ENCODE peak calls at places on chromosomes 16 and 17, in ten cellular contexts. One of them, this sample, is unnamed.

GRCh38 chr17:31580331-31581021 is 189.0 kb downstream of the RAB11FIP4 start:
- DNase-seq in heart right ventricle: no peak
- DNase-seq in adipocyte: peak
- DNase-seq in fibroblast of the aortic adventitia: peak
- DNase-seq in GM23338: no peak
- DNase-seq in PC-3: peak
- DNase-seq in BJ: no peak
- DNase-seq in stomach: peak
- DNase-seq in hepatocyte: no peak
- DNase-seq in thoracic aorta: peak
- DNase-seq in this sample: no peak

GRCh38 chr17:16962804-16963203 is 9.1 kb downstream of the TNFRSF13B start:
- DNase-seq in fibroblast of the aortic adventitia: no peak
- DNase-seq in adipocyte: no peak
- DNase-seq in PC-3: peak
- DNase-seq in GM23338: peak
- DNase-seq in BJ: no peak
- DNase-seq in stomach: no peak
- DNase-seq in thoracic aorta: no peak
- DNase-seq in heart right ventricle: no peak
- DNase-seq in hepatocyte: no peak
- DNase-seq in this sample: no peak

GRCh38 chr17:76884995-76885896 is 17.0 kb downstream of the MGAT5B start:
- DNase-seq in thoracic aorta: no peak
- DNase-seq in fibroblast of the aortic adventitia: no peak
- DNase-seq in heart right ventricle: no peak
- DNase-seq in PC-3: no peak
- DNase-seq in stomach: no peak
- DNase-seq in BJ: no peak
- DNase-seq in hepatocyte: no peak
- DNase-seq in GM23338: peak
- DNase-seq in adipocyte: no peak
- DNase-seq in this sample: no peak

GRCh38 chr17:10316986-10317834 is 55.6 kb downstream of the MYH13 start:
- DNase-seq in hepatocyte: peak
- DNase-seq in fibroblast of the aortic adventitia: peak
- DNase-seq in GM23338: peak
- DNase-seq in PC-3: peak
- DNase-seq in stomach: peak
- DNase-seq in heart right ventricle: peak
- DNase-seq in adipocyte: peak
- DNase-seq in BJ: no peak
- DNase-seq in thoracic aorta: peak
- DNase-seq in this sample: peak

GRCh38 chr17:61395409-61395982 is 4.1 kb upstream of the TBX2 start:
- DNase-seq in stomach: no peak
- DNase-seq in adipocyte: no peak
- DNase-seq in BJ: no peak
- DNase-seq in fibroblast of the aortic adventitia: no peak
- DNase-seq in heart right ventricle: no peak
- DNase-seq in thoracic aorta: no peak
- DNase-seq in GM23338: peak
- DNase-seq in hepatocyte: no peak
- DNase-seq in PC-3: no peak
- DNase-seq in this sample: peak

GRCh38 chr17:70073326-70073725 is 1.7 kb upstream of the KCNJ16 start:
- DNase-seq in GM23338: no peak
- DNase-seq in thoracic aorta: no peak
- DNase-seq in BJ: no peak
- DNase-seq in adipocyte: no peak
- DNase-seq in fibroblast of the aortic adventitia: no peak
- DNase-seq in PC-3: no peak
- DNase-seq in hepatocyte: no peak
- DNase-seq in stomach: no peak
- DNase-seq in heart right ventricle: no peak
- DNase-seq in this sample: no peak

GRCh38 chr16:89265647-89266046 is 48.1 kb downstream of the ZNF778 start:
- DNase-seq in adipocyte: no peak
- DNase-seq in GM23338: no peak
- DNase-seq in PC-3: no peak
- DNase-seq in heart right ventricle: no peak
- DNase-seq in fibroblast of the aortic adventitia: no peak
- DNase-seq in BJ: no peak
- DNase-seq in stomach: no peak
- DNase-seq in hepatocyte: no peak
- DNase-seq in thoracic aorta: no peak
- DNase-seq in this sample: no peak

GRCh38 chr16:89412811-89413210 is 77.5 kb downstream of the ANKRD11 start:
- DNase-seq in GM23338: peak
- DNase-seq in adipocyte: no peak
- DNase-seq in PC-3: no peak
- DNase-seq in stomach: no peak
- DNase-seq in heart right ventricle: peak
- DNase-seq in BJ: no peak
- DNase-seq in fibroblast of the aortic adventitia: no peak
- DNase-seq in hepatocyte: no peak
- DNase-seq in thoracic aorta: no peak
- DNase-seq in this sample: no peak

GRCh38 chr17:65364408-65364807 is 197.0 kb downstream of the AXIN2 start:
- DNase-seq in PC-3: no peak
- DNase-seq in heart right ventricle: no peak
- DNase-seq in BJ: no peak
- DNase-seq in adipocyte: no peak
- DNase-seq in stomach: no peak
- DNase-seq in fibroblast of the aortic adventitia: no peak
- DNase-seq in thoracic aorta: no peak
- DNase-seq in GM23338: no peak
- DNase-seq in hepatocyte: no peak
- DNase-seq in this sample: no peak

GRCh38 chr16:57711-58110 is 4.1 kb downstream of the SNRNP25 start:
- DNase-seq in adipocyte: no peak
- DNase-seq in BJ: no peak
- DNase-seq in PC-3: no peak
- DNase-seq in heart right ventricle: no peak
- DNase-seq in thoracic aorta: no peak
- DNase-seq in hepatocyte: no peak
- DNase-seq in stomach: no peak
- DNase-seq in fibroblast of the aortic adventitia: peak
- DNase-seq in GM23338: no peak
- DNase-seq in this sample: no peak

GRCh38 chr16:9081183-9081582 is 10.3 kb upstream of the HAPSTR1 start:
- DNase-seq in GM23338: no peak
- DNase-seq in adipocyte: no peak
- DNase-seq in BJ: no peak
- DNase-seq in stomach: no peak
- DNase-seq in hepatocyte: no peak
- DNase-seq in PC-3: no peak
- DNase-seq in thoracic aorta: no peak
- DNase-seq in heart right ventricle: no peak
- DNase-seq in fibroblast of the aortic adventitia: no peak
- DNase-seq in this sample: no peak

GRCh38 chr17:35448214-35448898 is at the start of gene SLFN13:
- DNase-seq in PC-3: peak
- DNase-seq in adipocyte: peak
- DNase-seq in BJ: no peak
- DNase-seq in hepatocyte: peak
- DNase-seq in thoracic aorta: no peak
- DNase-seq in stomach: peak
- DNase-seq in heart right ventricle: peak
- DNase-seq in GM23338: peak
- DNase-seq in fibroblast of the aortic adventitia: peak
- DNase-seq in this sample: peak

GRCh38 chr16:54093281-54093680 is 193.3 kb downstream of the IRX3 start:
- DNase-seq in adipocyte: no peak
- DNase-seq in heart right ventricle: no peak
- DNase-seq in PC-3: no peak
- DNase-seq in GM23338: no peak
- DNase-seq in thoracic aorta: no peak
- DNase-seq in hepatocyte: no peak
- DNase-seq in BJ: no peak
- DNase-seq in stomach: no peak
- DNase-seq in fibroblast of the aortic adventitia: no peak
- DNase-seq in this sample: no peak

GRCh38 chr16:46632778-46633733 is 11.9 kb upstream of the SHCBP1 start:
- DNase-seq in fibroblast of the aortic adventitia: no peak
- DNase-seq in adipocyte: no peak
- DNase-seq in BJ: no peak
- DNase-seq in stomach: no peak
- DNase-seq in heart right ventricle: no peak
- DNase-seq in thoracic aorta: no peak
- DNase-seq in PC-3: no peak
- DNase-seq in hepatocyte: peak
- DNase-seq in GM23338: peak
- DNase-seq in this sample: no peak

GRCh38 chr16:46627746-46628145 is 6.6 kb upstream of the SHCBP1 start:
- DNase-seq in stomach: no peak
- DNase-seq in GM23338: no peak
- DNase-seq in BJ: no peak
- DNase-seq in PC-3: no peak
- DNase-seq in adipocyte: no peak
- DNase-seq in hepatocyte: no peak
- DNase-seq in heart right ventricle: no peak
- DNase-seq in thoracic aorta: no peak
- DNase-seq in fibroblast of the aortic adventitia: no peak
- DNase-seq in this sample: no peak

DNA sequence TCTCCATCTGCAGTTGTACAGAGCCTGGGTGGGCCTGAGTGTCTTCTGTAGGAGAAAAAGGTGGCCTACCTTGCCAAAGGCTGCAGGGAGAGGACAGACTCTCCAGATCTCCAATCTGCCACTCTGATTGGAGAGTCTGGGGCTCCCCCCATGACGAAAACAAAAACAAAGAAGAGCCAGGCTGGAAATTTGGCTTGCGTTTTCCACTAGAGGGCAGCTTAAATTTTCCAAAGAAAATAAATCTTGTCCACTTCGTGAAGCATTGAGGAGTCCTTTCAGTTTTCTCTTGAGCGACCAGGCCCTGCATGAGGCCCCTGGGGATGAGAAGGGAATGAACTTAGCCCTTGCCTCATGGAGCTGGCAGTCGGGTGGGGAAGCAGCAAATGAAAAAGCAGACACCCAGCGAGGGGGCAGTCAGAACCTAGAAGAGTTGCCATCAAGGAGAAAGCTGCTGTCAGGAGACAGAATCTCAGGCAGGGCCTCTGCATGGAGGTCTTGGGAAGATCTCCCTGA is 8.2 kb upstream of the SHCBP1 start:
- DNase-seq in PC-3: peak
- DNase-seq in stomach: no peak
- DNase-seq in thoracic aorta: no peak
- DNase-seq in heart right ventricle: no peak
- DNase-seq in adipocyte: peak
- DNase-seq in hepatocyte: peak
- DNase-seq in BJ: no peak
- DNase-seq in fibroblast of the aortic adventitia: peak
- DNase-seq in GM23338: peak
- DNase-seq in this sample: no peak
- H3K4me3 ChIP-seq in PC-3: peak
- H3K4me3 ChIP-seq in stomach: no peak
- H3K4me3 ChIP-seq in thoracic aorta: no peak
- H3K4me3 ChIP-seq in heart right ventricle: no peak
- H3K4me3 ChIP-seq in adipocyte: peak
- H3K4me3 ChIP-seq in hepatocyte: no peak
- H3K4me3 ChIP-seq in BJ: no peak
- H3K4me3 ChIP-seq in fibroblast of the aortic adventitia: peak
- H3K4me3 ChIP-seq in GM23338: no peak
- H3K4me3 ChIP-seq in this sample: no peak

GRCh38 chr16:3285131-3285530 is 1.8 kb downstream of the ZNF263 start:
- DNase-seq in heart right ventricle: no peak
- DNase-seq in adipocyte: no peak
- DNase-seq in stomach: no peak
- DNase-seq in BJ: no peak
- DNase-seq in fibroblast of the aortic adventitia: no peak
- DNase-seq in thoracic aorta: no peak
- DNase-seq in hepatocyte: no peak
- DNase-seq in GM23338: peak
- DNase-seq in PC-3: no peak
- DNase-seq in this sample: no peak
- H3K4me3 ChIP-seq in heart right ventricle: peak
- H3K4me3 ChIP-seq in adipocyte: peak
- H3K4me3 ChIP-seq in stomach: peak
- H3K4me3 ChIP-seq in BJ: peak
- H3K4me3 ChIP-seq in fibroblast of the aortic adventitia: peak
- H3K4me3 ChIP-seq in thoracic aorta: peak
- H3K4me3 ChIP-seq in hepatocyte: peak
- H3K4me3 ChIP-seq in GM23338: peak
- H3K4me3 ChIP-seq in PC-3: peak
- H3K4me3 ChIP-seq in this sample: no peak

GRCh38 chr17:4498461-4499397 is at the start of gene SPNS2:
- DNase-seq in hepatocyte: peak
- DNase-seq in thoracic aorta: no peak
- DNase-seq in fibroblast of the aortic adventitia: no peak
- DNase-seq in GM23338: peak
- DNase-seq in adipocyte: peak
- DNase-seq in heart right ventricle: peak
- DNase-seq in PC-3: peak
- DNase-seq in stomach: peak
- DNase-seq in BJ: no peak
- DNase-seq in this sample: peak
- H3K4me3 ChIP-seq in hepatocyte: no peak
- H3K4me3 ChIP-seq in thoracic aorta: peak
- H3K4me3 ChIP-seq in fibroblast of the aortic adventitia: no peak
- H3K4me3 ChIP-seq in GM23338: peak
- H3K4me3 ChIP-seq in adipocyte: no peak
- H3K4me3 ChIP-seq in heart right ventricle: peak
- H3K4me3 ChIP-seq in PC-3: peak
- H3K4me3 ChIP-seq in stomach: peak
- H3K4me3 ChIP-seq in BJ: peak
- H3K4me3 ChIP-seq in this sample: no peak

DNA sequence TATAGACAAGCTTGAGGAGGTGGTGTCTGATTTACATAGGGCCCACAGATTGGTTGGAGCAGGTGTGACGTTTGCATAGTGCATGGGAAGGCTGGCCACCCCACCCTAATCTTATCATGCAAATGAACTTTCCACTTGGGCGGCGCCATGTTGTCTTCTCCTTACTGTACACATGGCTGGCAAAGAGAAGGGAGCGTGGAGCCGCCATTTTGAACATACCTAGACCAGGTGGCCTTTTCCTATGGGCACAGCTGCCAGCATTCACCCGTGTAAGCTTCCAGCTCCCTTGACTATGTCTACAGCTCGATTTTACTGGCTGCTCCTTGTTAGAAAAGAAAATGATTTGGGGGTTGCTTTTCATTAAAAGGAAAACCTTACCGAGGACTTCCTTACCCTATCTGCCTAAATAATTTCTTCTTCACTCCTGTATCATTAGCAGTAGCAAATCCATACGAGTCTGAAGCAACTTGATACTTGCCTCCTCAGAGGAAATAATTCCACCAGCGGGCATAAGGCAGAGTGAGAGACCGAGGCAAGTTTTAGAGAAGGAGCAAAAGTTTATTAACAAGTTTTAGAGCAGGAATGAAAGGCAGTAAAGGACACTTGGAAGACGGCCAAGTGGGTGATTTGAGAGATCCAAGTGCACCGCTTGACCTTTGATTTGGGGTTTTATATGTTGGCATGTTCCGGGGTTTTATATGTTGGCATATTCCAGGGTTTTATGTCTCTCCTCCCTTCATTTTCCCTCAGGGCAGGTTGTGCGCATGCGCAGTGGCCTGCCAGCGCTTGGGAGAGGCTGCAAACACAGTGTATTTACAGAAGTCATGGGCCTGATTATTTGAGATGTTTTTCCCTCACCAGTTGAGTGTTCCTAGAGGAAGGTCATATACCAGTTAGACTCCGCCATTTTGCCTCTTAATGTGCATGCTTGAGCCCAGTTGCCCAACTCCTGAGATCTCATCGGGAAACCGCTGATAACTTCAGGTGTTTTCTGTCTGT is 65.7 kb downstream of the MARF1 start:
- DNase-seq in GM23338: no peak
- DNase-seq in stomach: peak
- DNase-seq in BJ: no peak
- DNase-seq in PC-3: no peak
- DNase-seq in adipocyte: no peak
- DNase-seq in thoracic aorta: no peak
- DNase-seq in fibroblast of the aortic adventitia: no peak
- DNase-seq in heart right ventricle: no peak
- DNase-seq in hepatocyte: no peak
- DNase-seq in this sample: peak
- H3K4me3 ChIP-seq in GM23338: no peak
- H3K4me3 ChIP-seq in stomach: no peak
- H3K4me3 ChIP-seq in BJ: no peak
- H3K4me3 ChIP-seq in PC-3: no peak
- H3K4me3 ChIP-seq in adipocyte: no peak
- H3K4me3 ChIP-seq in thoracic aorta: no peak
- H3K4me3 ChIP-seq in fibroblast of the aortic adventitia: no peak
- H3K4me3 ChIP-seq in heart right ventricle: no peak
- H3K4me3 ChIP-seq in hepatocyte: no peak
- H3K4me3 ChIP-seq in this sample: no peak